ENCODE peak calls at places on chromosomes 6 and 20, in nine cellular contexts. O is stimulated activated CD8-positive, alpha-beta memory T cell treated with anti-CD3 and anti-CD28 coated beads, Interleukin-4, amount 100 ng/mL, for 1 hour; I is heart right ventricle; W is CD8-positive, alpha-beta T cell; N is fibroblast of the conjunctiva; F is AG10803; X is T-cell; V is activated CD4-positive, alpha-beta T cell treated with anti-CD3 and anti-CD28 coated beads, Interleukin-2, amount 10 ng/mL, durations not matched to agents 7 days and 5 days; T is HTR-8/SVneo. J is an unnamed sample.

GRCh38 chr20:34983995-34984735 is 28.5 kb downstream of the MYH7B start:
- DNase-seq in I (no peak), W (no peak), N (no peak), T (no peak), V (no peak), O (no peak), F (no peak), X (no peak), J (no peak)

GRCh38 chr6:148529010-148529409 is 186.4 kb downstream of the SASH1 start:
- DNase-seq in O (no peak), V (no peak), F (no peak), T (no peak), I (no peak), N (no peak), X (no peak), W (no peak), J (no peak)

GRCh38 chr20:2794866-2795447 is 5.5 kb downstream of the CPXM1 start:
- DNase-seq in T (no peak), O (no peak), X (no peak), I (no peak), F (no peak), W (no peak), V (no peak), N (no peak), J (no peak)

GRCh38 chr20:25148181-25148981 is 47.1 kb upstream of the ENTPD6 start:
- DNase-seq in T (no peak), I (peak), V (peak), W (peak), F (peak), N (peak), X (peak), O (peak), J (no peak)

GRCh38 chr6:160534050-160534696 is 129.9 kb downstream of the LPA start:
- DNase-seq in V (peak), I (peak), T (peak), W (peak), N (peak), O (peak), X (peak), F (peak), J (no peak)

GRCh38 chr6:13190391-13190790 is 137.9 kb downstream of the TBC1D7 start:
- DNase-seq in W (no peak), N (no peak), F (peak), V (no peak), X (no peak), T (no peak), O (no peak), I (no peak), J (no peak)

GRCh38 chr20:56506103-56506502 is 18.4 kb upstream of the FAM209A start:
- DNase-seq in W (no peak), O (no peak), N (no peak), V (no peak), F (no peak), X (no peak), I (no peak), T (no peak), J (no peak)

GRCh38 chr6:170221753-170222400 is 69.0 kb downstream of the DLL1 start:
- DNase-seq in I (peak), V (no peak), N (no peak), T (no peak), O (no peak), W (no peak), X (no peak), F (no peak), J (no peak)

GRCh38 chr6:73521351-73522254 is 771 bp upstream of the EEF1A1 start:
- DNase-seq in N (peak), V (peak), F (peak), T (peak), X (no peak), I (peak), W (no peak), O (peak), J (no peak)

GRCh38 chr6:76026101-76026500 is 46.4 kb downstream of the IMPG1 start:
- DNase-seq in O (no peak), V (no peak), T (no peak), X (no peak), W (no peak), F (no peak), I (no peak), N (no peak), J (no peak)